ENCODE peak calls at places on chromosome 22, in five cellular contexts. X is upper lobe of right lung, F is mesothelial cell of epicardium, N is endodermal cell, J is H7. R is an unnamed sample.

GRCh38 chr22:36870250-36870649 is 9.4 kb downstream of the NCF4 start:
- DNase-seq in X (peak; percentile 55), F (no peak), N (no peak), J (no peak), R (no peak)

GRCh38 chr22:32847067-32847491 is 45.6 kb downstream of the TIMP3 start:
- DNase-seq in X (no peak), F (no peak), N (no peak), J (no peak), R (no peak)

GRCh38 chr22:36383110-36383581 is 4.6 kb downstream of the MYH9 start:
- DNase-seq in X (no peak), F (no peak), N (no peak), J (no peak), R (peak; percentile 71)

GRCh38 chr22:36911887-36912661 is 1.4 kb upstream of the CSF2RB start:
- DNase-seq in X (no peak), F (no peak), N (peak; percentile 73), J (peak; percentile 64), R (no peak)

GRCh38 chr22:45515678-45516077 is 13.0 kb downstream of the FBLN1 start:
- DNase-seq in X (no peak), F (no peak), N (no peak), J (no peak), R (no peak)

GRCh38 chr22:29799217-29799680 is 32.1 kb downstream of the UQCR10 start:
- DNase-seq in X (peak; percentile 94), F (no peak), N (no peak), J (no peak), R (no peak)

GRCh38 chr22:40009953-40010751 is 15.4 kb downstream of the FAM83F start:
- DNase-seq in X (no peak), F (no peak), N (no peak), J (no peak), R (no peak)

GRCh38 chr22:29320546-29320945 is 5.0 kb upstream of the RASL10A start:
- DNase-seq in X (no peak), F (no peak), N (no peak), J (no peak), R (no peak)

GRCh38 chr22:40325315-40325714 is 21.0 kb upstream of the ADSL start:
- DNase-seq in X (no peak), F (no peak), N (peak; percentile 61), J (peak; percentile 32), R (no peak)

GRCh38 chr22:30506507-30506968 is 1.0 kb upstream of the SEC14L4 start:
- DNase-seq in X (peak; percentile 83), F (no peak), N (no peak), J (no peak), R (no peak)

GRCh38 chr22:22450343-22450839 is 58.2 kb downstream of the ZNF280B start:
- DNase-seq in X (no peak), F (no peak), N (no peak), J (no peak), R (no peak)

GRCh38 chr22:30405731-30406130 is 8.9 kb downstream of the SEC14L2 start:
- DNase-seq in X (no peak), F (no peak), N (no peak), J (no peak), R (no peak)

GRCh38 chr22:25942989-25943411 is 201.0 kb downstream of the MYO18B start:
- DNase-seq in X (no peak), F (no peak), N (peak; percentile 86), J (peak; percentile 40), R (no peak)

GRCh38 chr22:46576556-46577351 is 39.3 kb upstream of the CELSR1 start:
- DNase-seq in X (peak; percentile 81), F (peak; percentile 50), N (peak; percentile 59), J (peak; percentile 98), R (peak; percentile 70)